ENCODE peak calls at places on chromosomes 6 and 20, in six cellular contexts. N is A549, A is HepG2, G is K562, H is GM12878, R is endothelial cell of umbilical vein. Y is an unnamed sample.

GRCh38 chr6:43900560-43901329 is 130.7 kb downstream of the VEGFA start:
- DNase-seq in G (no peak), N (no peak), A (peak; percentile 57), H (no peak), R (no peak), Y (no peak)

GRCh38 chr6:84860493-84860892 is 96.1 kb upstream of the TBX18 start:
- DNase-seq in N (no peak), G (no peak), H (no peak), A (no peak), R (no peak), Y (no peak)

GRCh38 chr6:22357724-22358189 is 60.9 kb upstream of the PRL start:
- DNase-seq in G (no peak), R (no peak), A (no peak), N (no peak), H (peak; percentile 67), Y (no peak)

GRCh38 chr6:73579389-73579788 is 58.6 kb upstream of the EEF1A1 start:
- DNase-seq in N (no peak), G (no peak), H (no peak), R (no peak), A (no peak), Y (peak; percentile 64)

GRCh38 chr20:44494266-44494665 is 18.6 kb downstream of the TTPAL start:
- DNase-seq in H (no peak), N (no peak), G (no peak), R (no peak), A (no peak), Y (no peak)

GRCh38 chr20:35270021-35270902 is 7.7 kb downstream of the MMP24OS start:
- DNase-seq in A (no peak), R (no peak), G (no peak), H (no peak), N (no peak), Y (no peak)

GRCh38 chr20:6232436-6232835 is 109.6 kb upstream of the FERMT1 start:
- DNase-seq in A (no peak), G (no peak), N (no peak), H (no peak), R (no peak), Y (peak; percentile 86)

GRCh38 chr6:92329416-92329815 is 1089.9 kb downstream of the EPHA7 start:
- DNase-seq in G (no peak), H (no peak), R (peak; percentile 26), A (no peak), N (no peak), Y (no peak)

GRCh38 chr6:32609731-32610640 is 20.3 kb upstream of the HLA-DRB1 start:
- DNase-seq in R (peak; percentile 96), H (peak; percentile 100), A (peak; percentile 21), G (peak; percentile 81), N (peak; percentile 25), Y (peak; percentile 72)

GRCh38 chr6:29553268-29554057 is 6.1 kb downstream of the UBD start:
- DNase-seq in H (no peak), R (peak; percentile 4), N (no peak), A (no peak), G (no peak), Y (peak; percentile 9)

GRCh38 chr6:25318589-25318988 is 39.4 kb downstream of the CARMIL1 start:
- DNase-seq in H (no peak), R (no peak), G (no peak), N (no peak), A (no peak), Y (no peak)

GRCh38 chr6:107330190-107330589 is 129.2 kb downstream of the PDSS2 start:
- DNase-seq in H (peak; percentile 75), N (no peak), G (no peak), R (no peak), A (no peak), Y (no peak)

GRCh38 chr6:169198885-169199284 is 54.8 kb downstream of the THBS2 start:
- DNase-seq in R (no peak), N (no peak), G (no peak), A (no peak), H (no peak), Y (no peak)

GRCh38 chr6:33118525-33119123 is 42.8 kb downstream of the HLA-DPB1 start:
- DNase-seq in H (no peak), G (peak; percentile 56), N (no peak), R (peak; percentile 57), A (peak; percentile 66), Y (peak; percentile 65)

GRCh38 chr6:43451939-43452338 is 3.4 kb downstream of the DLK2 start:
- DNase-seq in N (no peak), R (no peak), G (no peak), A (no peak), H (no peak), Y (no peak)

GRCh38 chr6:107648983-107649382 is 159.1 kb downstream of the SOBP start:
- DNase-seq in G (no peak), N (no peak), R (no peak), A (no peak), H (no peak), Y (no peak)

GRCh38 chr20:52937701-52938100 is 34.5 kb upstream of the TSHZ2 start:
- DNase-seq in A (peak; percentile 58), R (no peak), N (no peak), H (no peak), G (no peak), Y (peak; percentile 24)

GRCh38 chr20:62571667-62572344 is 70.5 kb upstream of the SLCO4A1 start:
- DNase-seq in G (peak; percentile 93), N (no peak), R (no peak), H (no peak), A (peak; percentile 41), Y (peak; percentile 63)

GRCh38 chr20:2140561-2140960 is 38.9 kb downstream of the STK35 start:
- DNase-seq in H (no peak), R (no peak), A (no peak), N (no peak), G (no peak), Y (no peak)

GRCh38 chr20:32028647-32029372 is 18.6 kb downstream of the CCM2L start:
- DNase-seq in H (no peak), N (no peak), R (no peak), A (peak; percentile 54), G (no peak), Y (no peak)

GRCh38 chr20:24507182-24507853 is 37.9 kb downstream of the SYNDIG1 start:
- DNase-seq in H (no peak), G (no peak), N (no peak), A (no peak), R (no peak), Y (no peak)

GRCh38 chr6:36703982-36704381 is 6.4 kb downstream of the RAB44 start:
- DNase-seq in G (no peak), H (no peak), A (no peak), R (no peak), N (no peak), Y (no peak)

GRCh38 chr20:63471719-63472158 is 716 bp downstream of the KCNQ2 start:
- DNase-seq in G (no peak), H (no peak), A (no peak), R (no peak), N (no peak), Y (no peak)

GRCh38 chr20:25053207-25054132 is 4.5 kb downstream of the ACSS1 start:
- DNase-seq in N (no peak), G (no peak), A (no peak), H (no peak), R (peak; percentile 27), Y (peak; percentile 28)

GRCh38 chr20:41138527-41139226 is 1.3 kb downstream of the PLCG1 start:
- DNase-seq in G (no peak), N (no peak), R (peak; percentile 52), A (peak; percentile 40), H (no peak), Y (no peak)

GRCh38 chr6:39225946-39226437 is 3.3 kb downstream of the KCNK5 start:
- DNase-seq in R (no peak), G (peak; percentile 73), H (peak; percentile 50), A (no peak), N (no peak), Y (peak; percentile 96)

GRCh38 chr6:36029464-36029863 is 1.9 kb downstream of the MAPK14 start:
- DNase-seq in N (no peak), G (no peak), R (peak; percentile 50), H (no peak), A (peak; percentile 68), Y (peak; percentile 83)

GRCh38 chr6:26332408-26332807 is 32.6 kb upstream of the BTN3A2 start:
- DNase-seq in A (no peak), R (no peak), G (no peak), H (no peak), N (no peak), Y (no peak)
- H3K4me3 ChIP-seq in A (peak overlapping the region; percentile 84), R (no peak overlapping the region), G (peak overlapping the region; percentile 49), H (peak overlapping the region; percentile 83), N (peak overlapping the region; percentile 69), Y (peak overlapping the region; percentile 15)

GRCh38 chr6:156741287-156742073 is 35.7 kb upstream of the ARID1B start:
- DNase-seq in A (no peak), G (no peak), N (no peak), R (no peak), H (no peak), Y (no peak)
- TF ChIP-seq MYC in A (no peak), G (no peak), N (no peak), R (no peak), H (no peak), Y (no peak)

GRCh38 chr6:131636880-131637792 is at the start of gene ENPP3:
- DNase-seq in N (no peak), H (no peak), G (peak; percentile 52), A (peak; percentile 89), R (no peak), Y (no peak)

GRCh38 chr6:131635384-131636340 is 1.4 kb upstream of the ENPP3 start:
- DNase-seq in R (no peak), A (peak; percentile 78), N (no peak), G (no peak), H (no peak), Y (no peak)

GRCh38 chr6:131640100-131640499 is 3.0 kb downstream of the ENPP3 start:
- DNase-seq in A (no peak), N (no peak), G (no peak), R (no peak), H (no peak), Y (no peak)

GRCh38 chr6:131640576-131640975 is 3.5 kb downstream of the ENPP3 start:
- DNase-seq in R (no peak), A (no peak), H (no peak), G (peak; percentile 60), N (no peak), Y (no peak)

DNA sequence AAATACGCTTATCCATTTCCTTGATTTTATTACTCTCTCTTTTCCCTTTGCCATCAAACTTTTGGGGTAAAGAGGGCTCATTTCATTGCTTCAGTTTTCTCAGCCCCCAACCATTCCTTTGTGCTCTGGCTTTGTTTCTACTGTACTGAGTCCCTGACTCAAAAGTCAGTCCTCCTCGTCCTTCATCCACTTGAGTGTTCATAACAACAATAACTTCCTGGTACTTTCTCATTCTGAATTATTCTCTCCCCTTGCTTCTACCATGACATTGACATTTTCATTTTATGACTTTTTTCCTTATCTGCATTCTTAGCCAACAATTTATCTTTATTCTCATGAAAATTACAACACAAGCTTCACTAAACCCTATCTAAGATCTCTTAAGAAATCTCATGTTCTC is 911 bp downstream of the ENPP3 start:
- DNase-seq in H (no peak), N (no peak), A (no peak), R (no peak), G (peak; percentile 34), Y (no peak)
- H3K4me3 ChIP-seq in H (no peak overlapping the region), N (no peak overlapping the region), A (peak overlapping the region; percentile 14), R (no peak overlapping the region), G (peak overlapping the region; percentile 27), Y (no peak overlapping the region)

DNA sequence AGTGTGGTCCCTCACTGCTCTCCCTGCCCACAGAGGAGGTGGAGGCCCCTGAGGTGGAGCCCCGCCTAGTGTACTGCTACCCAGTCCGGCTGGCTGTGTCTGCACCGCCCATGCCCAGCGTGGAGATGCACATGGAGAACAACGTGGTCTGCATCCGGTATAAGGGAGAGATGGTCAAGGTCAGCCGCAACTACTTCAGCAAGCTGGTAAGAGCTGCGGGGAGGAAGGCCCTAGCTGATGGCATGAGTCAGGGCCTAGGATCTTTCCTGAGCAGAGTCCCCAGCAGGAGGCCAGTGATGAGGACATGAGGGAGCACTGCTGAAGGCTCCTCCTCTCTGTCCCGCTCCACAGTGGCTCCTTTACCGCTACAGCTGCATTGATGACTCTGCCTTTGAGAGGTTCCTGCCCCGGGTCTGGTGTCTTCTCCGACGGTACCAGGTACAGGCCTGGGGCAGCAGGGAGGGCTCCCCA is 11.2 kb downstream of the PCIF1 start:
- DNase-seq in G (no peak), A (no peak), R (no peak), N (no peak), H (no peak), Y (peak; percentile 97)
- TF ChIP-seq MYC in G (no peak), A (no peak), R (no peak), N (no peak), H (no peak), Y (peak; percentile 99)